ENCODE peak calls at places on chromosomes 7 and 10, in nine cellular contexts. O is prostate gland; Y is stimulated activated naive CD8-positive, alpha-beta T cell treated with anti-CD3 and anti-CD28 coated beads, Interleukin-15, Interleukin-2, amounts not matched to agents 100 U/mL and 50 U/mL, for 24 hours; Q is WTC11; Z is amniotic stem cell; K is cerebellum; L is hepatic stellate cell; M is NCI-H2171; S is ACHN. U is an unnamed sample.

GRCh38 chr7:156123362-156123761 is 311.1 kb upstream of the SHH start:
- DNase-seq in M (no peak), O (no peak), L (no peak), Z (no peak), K (no peak), Y (no peak), Q (no peak), S (no peak), U (no peak)

GRCh38 chr7:50092579-50093411 is at the start of gene ZPBP:
- DNase-seq in Q (peak; percentile 41), Y (peak; percentile 75), O (peak; percentile 26), K (peak; percentile 54), M (peak; percentile 20), S (peak; percentile 59), L (no peak), Z (no peak), U (peak; percentile 37)

GRCh38 chr10:34581871-34582532 is 233.1 kb downstream of the PARD3 start:
- DNase-seq in Z (no peak), L (no peak), Q (no peak), O (no peak), Y (no peak), S (no peak), K (no peak), M (no peak), U (no peak)

GRCh38 chr10:121519901-121520500 is 78.2 kb downstream of the FGFR2 start:
- DNase-seq in O (no peak), M (no peak), L (no peak), K (no peak), Q (no peak), Z (no peak), S (no peak), Y (no peak), U (peak; percentile 76)

GRCh38 chr7:118902600-118902999 is 678.1 kb downstream of the ANKRD7 start:
- DNase-seq in K (no peak), Y (no peak), Z (no peak), O (no peak), M (no peak), L (no peak), S (no peak), Q (no peak), U (no peak)

GRCh38 chr7:148941598-148942280 is 57.6 kb upstream of the EZH2 start:
- DNase-seq in Y (peak; percentile 70), Z (no peak), M (peak; percentile 82), Q (peak; percentile 73), S (peak; percentile 92), L (peak; percentile 53), K (no peak), O (peak; percentile 40), U (peak; percentile 40)

GRCh38 chr10:54797636-54798395 is 3.2 kb downstream of the PCDH15 start:
- DNase-seq in Y (no peak), M (no peak), Q (no peak), O (no peak), S (no peak), K (no peak), Z (no peak), L (no peak), U (no peak)

GRCh38 chr7:116211913-116212596 is 1.7 kb downstream of the TES start:
- DNase-seq in O (no peak), Y (no peak), M (no peak), K (no peak), Q (no peak), Z (no peak), L (no peak), S (peak; percentile 35), U (no peak)

GRCh38 chr7:100545636-100546128 is 6.7 kb downstream of the AGFG2 start:
- DNase-seq in M (no peak), L (peak; percentile 84), K (no peak), Y (peak; percentile 72), Q (no peak), Z (peak; percentile 66), S (peak; percentile 76), O (peak; percentile 35), U (peak; percentile 67)

U was measured in thyroid gland.